ENCODE peak calls at places on chromosomes 12 and 14, in six cellular contexts. L, X, W, H, Y and F are unnamed samples.

GRCh38 chr14:105911006-105911847 is 384.8 kb downstream of the TMEM121 start:
- DNase-seq in L (no peak), X (no peak), W (no peak), H (no peak), Y (no peak), F (no peak)

GRCh38 chr14:94548999-94549985 is 11.9 kb upstream of the SERPINA4 start:
- DNase-seq in L (peak; percentile 72), X (peak; percentile 59), W (peak; percentile 44), H (peak; percentile 54), Y (peak; percentile 19), F (no peak)

GRCh38 chr14:91119556-91120311 is 5.9 kb downstream of the DGLUCY start:
- DNase-seq in L (peak; percentile 26), X (peak; percentile 32), W (no peak), H (peak; percentile 91), Y (no peak), F (no peak)

GRCh38 chr12:109044241-109044640 is 8.1 kb upstream of the USP30 start:
- DNase-seq in L (no peak), X (no peak), W (no peak), H (no peak), Y (no peak), F (no peak)

GRCh38 chr14:24734917-24735500 is 101.0 kb upstream of the GZMB start:
- DNase-seq in L (peak; percentile 83), X (peak; percentile 23), W (peak; percentile 63), H (peak; percentile 80), Y (no peak), F (no peak)

GRCh38 chr14:105582639-105583038 is 56.3 kb downstream of the TMEM121 start:
- DNase-seq in L (peak; percentile 27), X (no peak), W (peak; percentile 52), H (no peak), Y (no peak), F (no peak)

GRCh38 chr14:90778468-90779255 is 37.6 kb downstream of the TTC7B start:
- DNase-seq in L (peak; percentile 44), X (no peak), W (no peak), H (no peak), Y (no peak), F (no peak)

GRCh38 chr12:27616356-27617150 is 79.7 kb upstream of the REP15 start:
- DNase-seq in L (peak; percentile 89), X (no peak), W (no peak), H (peak; percentile 44), Y (no peak), F (no peak)

GRCh38 chr14:74326369-74327152 is 21.7 kb upstream of the VRTN start:
- DNase-seq in L (peak; percentile 43), X (no peak), W (no peak), H (no peak), Y (no peak), F (no peak)

GRCh38 chr12:23221066-23221465 is 596.1 kb downstream of the ETNK1 start:
- DNase-seq in L (peak; percentile 16), X (no peak), W (no peak), H (no peak), Y (no peak), F (no peak)

GRCh38 chr12:4630262-4630661 is 18.6 kb downstream of the AKAP3 start:
- DNase-seq in L (no peak), X (no peak), W (no peak), H (no peak), Y (no peak), F (no peak)

DNA sequence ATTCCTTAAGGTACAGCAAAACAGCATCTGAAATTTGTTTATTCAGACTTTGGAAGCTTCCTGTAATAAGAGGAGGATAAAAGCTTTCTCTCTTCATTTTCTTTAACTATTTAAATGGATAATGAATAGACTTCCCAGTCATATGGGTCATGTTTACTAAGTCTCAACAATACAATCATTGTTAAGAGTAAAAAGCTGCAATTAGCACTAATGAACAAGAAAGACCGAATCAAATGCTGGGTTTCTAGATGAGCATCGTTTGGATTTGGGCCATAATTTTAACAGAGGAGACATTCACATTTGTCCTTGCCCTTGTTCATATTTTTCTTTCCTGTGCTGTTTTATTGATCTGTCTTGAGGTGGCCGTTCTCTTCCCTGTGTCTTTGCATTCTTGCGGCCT is 34.5 kb downstream of the ABHD12B start:
- DNase-seq in L (no peak), X (no peak), W (no peak), H (no peak), Y (no peak), F (no peak)
- H3K4me3 ChIP-seq in L (no peak overlapping the region), X (no peak overlapping the region), W (no peak overlapping the region), H (no peak overlapping the region), Y (no peak overlapping the region), F (no peak overlapping the region)

DNA sequence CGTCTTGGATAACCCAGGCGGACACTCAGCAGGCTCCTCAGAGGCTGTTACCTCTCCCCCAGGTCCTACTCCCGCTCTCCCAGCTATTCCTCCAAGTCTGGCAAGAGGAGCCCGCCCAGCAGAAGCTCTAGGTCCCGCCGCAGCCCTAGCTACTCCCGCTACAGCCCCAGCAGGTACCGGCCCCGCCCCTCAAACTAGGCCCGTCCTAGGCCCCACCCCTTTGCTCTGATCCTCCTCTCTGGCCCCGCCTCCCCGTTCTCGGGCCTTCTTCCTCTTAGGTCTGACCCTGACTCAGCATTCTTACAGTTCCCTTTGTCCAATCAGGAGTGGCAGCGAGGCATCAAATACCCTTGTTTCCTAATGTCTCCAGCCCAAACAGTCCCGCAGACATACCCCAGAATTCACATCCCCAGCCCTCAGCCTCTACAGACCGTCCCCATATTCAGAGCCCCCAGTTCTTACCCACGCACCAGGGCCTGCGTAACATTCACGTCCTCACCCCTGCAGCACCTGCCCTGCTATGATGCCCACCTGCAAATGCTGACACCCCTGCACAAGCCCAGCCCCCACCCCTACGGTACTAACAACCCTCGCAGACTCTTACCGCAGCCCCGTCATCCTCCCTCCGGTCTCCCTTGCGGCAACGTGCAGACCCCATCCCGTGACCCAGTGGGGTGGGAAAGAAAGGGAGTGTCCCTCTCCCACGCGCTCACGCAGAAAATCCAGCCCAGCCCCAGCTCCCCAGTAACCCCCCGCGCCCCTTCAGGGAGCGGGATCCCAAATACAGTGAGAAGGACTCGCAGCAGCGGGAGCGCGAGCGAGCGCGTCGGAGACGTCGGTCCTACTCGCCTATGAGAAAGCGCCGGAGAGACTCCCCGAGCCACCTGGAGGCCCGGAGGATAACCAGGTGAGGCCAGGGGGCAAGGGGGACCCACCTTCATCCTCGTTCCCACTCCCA is 25.0 kb upstream of the HSPB8 start:
- DNase-seq in L (peak; percentile 25), X (peak; percentile 33), W (no peak), H (peak; percentile 68), Y (no peak), F (no peak)
- H3K27ac ChIP-seq in L (no peak overlapping the region), X (no peak overlapping the region), W (no peak overlapping the region), H (no peak overlapping the region), Y (no peak overlapping the region), F (no peak overlapping the region)

GRCh38 chr12:121794532-121795028 is 1.1 kb upstream of the RHOF start:
- DNase-seq in L (no peak), X (peak; percentile 66), W (no peak), H (peak; percentile 54), Y (no peak), F (no peak)
- H3K4me1 ChIP-seq in L (peaks cover 36% of the 10 kb centered on the region), X (peaks cover 66% of the 10 kb centered on the region), W (peaks cover 58% of the 10 kb centered on the region), H (peaks cover 31% of the 10 kb centered on the region), Y (peaks cover 60% of the 10 kb centered on the region), F (peaks cover 48% of the 10 kb centered on the region)

GRCh38 chr12:57852620-57853509 is 6.3 kb upstream of the CTDSP2 start:
- DNase-seq in L (no peak), X (peak; percentile 36), W (no peak), H (no peak), Y (no peak), F (no peak)
- H3K4me3 ChIP-seq in L (no peak overlapping the region), X (peak overlapping the region; percentile 12), W (no peak overlapping the region), H (peak overlapping the region; percentile 57), Y (no peak overlapping the region), F (no peak overlapping the region)

GRCh38 chr14:96202441-96203094 is 2.1 kb upstream of the BDKRB2 start:
- DNase-seq in L (no peak), X (no peak), W (no peak), H (no peak), Y (no peak), F (no peak)
- H3K27ac ChIP-seq in L (no peak overlapping the region), X (no peak overlapping the region), W (no peak overlapping the region), H (no peak overlapping the region), Y (no peak overlapping the region), F (no peak overlapping the region)

GRCh38 chr14:71733210-71733883 is 198.9 kb upstream of the RGS6 start:
- DNase-seq in L (no peak), X (no peak), W (no peak), H (peak; percentile 85), Y (no peak), F (no peak)

GRCh38 chr14:71728386-71728785 is 203.8 kb upstream of the RGS6 start:
- DNase-seq in L (no peak), X (no peak), W (no peak), H (peak; percentile 56), Y (no peak), F (no peak)

GRCh38 chr14:71729581-71729980 is 202.6 kb upstream of the RGS6 start:
- DNase-seq in L (no peak), X (no peak), W (no peak), H (no peak), Y (no peak), F (no peak)

GRCh38 chr14:71730471-71730870 is 201.8 kb upstream of the RGS6 start:
- DNase-seq in L (peak; percentile 42), X (no peak), W (no peak), H (peak; percentile 65), Y (no peak), F (no peak)

DNA sequence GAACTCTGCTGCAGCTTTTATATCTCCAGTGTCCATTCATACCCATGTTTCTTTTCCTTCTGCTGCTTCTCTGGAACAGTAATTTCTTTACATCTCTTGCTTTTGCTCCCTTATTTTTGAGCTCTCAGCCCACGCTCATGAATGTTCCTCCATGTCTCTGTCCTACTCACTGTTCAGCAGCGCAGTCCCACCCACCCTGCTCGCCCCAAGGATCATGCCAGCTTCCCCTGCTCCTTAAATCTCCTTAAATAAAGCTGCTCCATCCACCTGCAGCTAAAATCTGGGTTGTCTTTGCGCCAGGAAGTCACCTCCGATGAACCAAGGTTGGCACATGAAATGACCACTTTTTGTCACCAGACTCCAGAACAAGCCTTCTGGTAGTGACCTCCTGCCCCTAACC is 201.1 kb upstream of the RGS6 start:
- DNase-seq in L (no peak), X (no peak), W (no peak), H (no peak), Y (no peak), F (no peak)
- H3K4me1 ChIP-seq in L (peaks cover 4% of the 10 kb centered on the region), X (peaks cover 9% of the 10 kb centered on the region), W (no peaks in the 10 kb centered on the region), H (peaks cover 34% of the 10 kb centered on the region), Y (no peaks in the 10 kb centered on the region), F (no peaks in the 10 kb centered on the region)

GRCh38 chr12:99097170-99097569 is 452.1 kb downstream of the APAF1 start:
- DNase-seq in L (no peak), X (no peak), W (no peak), H (no peak), Y (no peak), F (no peak)
- H3K4me3 ChIP-seq in L (no peak overlapping the region), X (no peak overlapping the region), W (no peak overlapping the region), H (no peak overlapping the region), Y (no peak overlapping the region), F (no peak overlapping the region)

GRCh38 chr14:30193791-30194407 is 266.3 kb upstream of the PRKD1 start:
- DNase-seq in L (no peak), X (no peak), W (no peak), H (peak; percentile 94), Y (no peak), F (no peak)
- H3K27ac ChIP-seq in L (no peak overlapping the region), X (no peak overlapping the region), W (no peak overlapping the region), H (peak overlapping the region; percentile 87), Y (no peak overlapping the region), F (no peak overlapping the region)